ENCODE peak calls at places on chromosome 16, in five cellular contexts. I, H, K, S and L are unnamed samples.

GRCh38 chr16:68762996-68763756 is 26.1 kb downstream of the CDH1 start:
- DNase-seq in H (no peak), S (peak; percentile 15), K (peak; percentile 87), I (no peak), L (no peak)

GRCh38 chr16:62077998-62078397 is 41.8 kb upstream of the CDH8 start:
- DNase-seq in I (peak; percentile 23), K (peak; percentile 81), H (peak; percentile 0), S (no peak), L (peak; percentile 18)

GRCh38 chr16:27436921-27437650 is 35.1 kb downstream of the IL21R start:
- DNase-seq in H (no peak), S (no peak), K (no peak), I (no peak), L (no peak)

GRCh38 chr16:47904691-47905090 is 251.1 kb downstream of the ABCC12 start:
- DNase-seq in K (no peak), I (no peak), S (no peak), H (no peak), L (no peak)

GRCh38 chr16:72429566-72430160 is 257.7 kb upstream of the PMFBP1 start:
- DNase-seq in I (no peak), K (no peak), H (no peak), S (no peak), L (no peak)

GRCh38 chr16:2785101-2785991 is 2.0 kb downstream of the PRSS33 start:
- DNase-seq in K (peak; percentile 56), H (no peak), S (no peak), I (no peak), L (no peak)

GRCh38 chr16:2086136-2086742 is 38.5 kb downstream of the TSC2 start:
- DNase-seq in I (no peak), S (no peak), K (no peak), H (no peak), L (peak; percentile 35)

GRCh38 chr16:86566601-86566965 is at the start of gene FOXC2:
- DNase-seq in S (peak; percentile 96), K (peak; percentile 99), H (peak; percentile 70), I (no peak), L (peak; percentile 94)

GRCh38 chr16:8481810-8482209 is 108.5 kb downstream of the TMEM114 start:
- DNase-seq in H (no peak), I (no peak), S (no peak), K (no peak), L (no peak)

GRCh38 chr16:84532299-84532724 is 27.9 kb upstream of the MEAK7 start:
- DNase-seq in K (peak; percentile 90), S (peak; percentile 96), I (no peak), H (peak; percentile 89), L (peak; percentile 88)

GRCh38 chr16:73047536-73048291 is at the start of gene ZFHX3:
- DNase-seq in H (peak; percentile 33), I (peak; percentile 76), K (peak; percentile 87), S (peak; percentile 55), L (peak; percentile 75)

GRCh38 chr16:86428729-86429472 is 81.4 kb upstream of the FOXF1 start:
- DNase-seq in S (no peak), H (no peak), I (no peak), K (no peak), L (no peak)

GRCh38 chr16:24766057-24766456 is 36.6 kb downstream of the TNRC6A start:
- DNase-seq in I (no peak), H (no peak), S (no peak), K (no peak), L (no peak)

GRCh38 chr16:35431829-35432663 is 1972.6 kb downstream of the TP53TG3F start:
- DNase-seq in H (no peak), S (no peak), I (no peak), K (peak; percentile 25), L (peak; percentile 18)

GRCh38 chr16:85048921-85049562 is 21.4 kb downstream of the KIAA0513 start:
- DNase-seq in I (no peak), K (no peak), S (no peak), H (no peak), L (no peak)

GRCh38 chr16:48596326-48596725 is 13.7 kb downstream of the N4BP1 start:
- DNase-seq in K (no peak), I (no peak), S (no peak), H (no peak), L (no peak)

GRCh38 chr16:85051067-85051709 is 23.6 kb downstream of the KIAA0513 start:
- DNase-seq in K (no peak), S (no peak), H (no peak), I (no peak), L (no peak)

GRCh38 chr16:58025351-58026138 is at the start of gene MMP15:
- DNase-seq in H (peak; percentile 51), S (peak; percentile 54), I (peak; percentile 68), K (peak; percentile 99), L (peak; percentile 71)

GRCh38 chr16:88393034-88393433 is 10.3 kb downstream of the ZNF469 start:
- DNase-seq in K (no peak), H (no peak), I (no peak), S (no peak), L (no peak)

GRCh38 chr16:69116911-69117310 is 11.5 kb downstream of the HAS3 start:
- DNase-seq in S (no peak), K (no peak), I (no peak), H (no peak), L (no peak)

GRCh38 chr16:85557976-85558589 is 55.0 kb upstream of the GSE1 start:
- DNase-seq in H (peak; percentile 71), I (peak; percentile 62), S (no peak), K (peak; percentile 78), L (peak; percentile 47)

GRCh38 chr16:16120382-16121184 is 102.7 kb downstream of the ABCC6 start:
- DNase-seq in H (no peak), S (peak; percentile 48), K (no peak), I (no peak), L (no peak)

GRCh38 chr16:68086336-68086821 is 1.2 kb downstream of the NFATC3 start:
- DNase-seq in S (peak; percentile 44), K (peak; percentile 59), I (peak; percentile 35), H (peak; percentile 67), L (peak; percentile 55)

GRCh38 chr16:88200896-88201185 is 181.9 kb upstream of the ZNF469 start:
- DNase-seq in K (no peak), I (no peak), S (no peak), H (no peak), L (no peak)

GRCh38 chr16:86259499-86259898 is 250.8 kb upstream of the FOXF1 start:
- DNase-seq in S (no peak), K (no peak), H (no peak), I (no peak), L (no peak)

GRCh38 chr16:1884155-1884760 is 12.3 kb upstream of the MEIOB start:
- DNase-seq in H (peak; percentile 45), S (peak; percentile 33), I (peak; percentile 34), K (peak; percentile 54), L (peak; percentile 68)

GRCh38 chr16:21599158-21599993 is at the start of gene METTL9:
- DNase-seq in H (peak; percentile 80), K (peak; percentile 98), I (peak; percentile 89), S (peak; percentile 95), L (peak; percentile 95)
- TF ChIP-seq CTCF in H (no peak), K (no peak), I (no peak), S (no peak), L (no peak)

GRCh38 chr16:4510131-4510530 is 28.4 kb downstream of the CDIP1 start:
- DNase-seq in S (no peak), H (no peak), I (no peak), K (no peak), L (no peak)

GRCh38 chr16:4512473-4512872 is 26.1 kb downstream of the CDIP1 start:
- DNase-seq in K (no peak), S (no peak), I (no peak), H (no peak), L (no peak)

GRCh38 chr16:4510747-4511426 is 27.7 kb downstream of the CDIP1 start:
- DNase-seq in K (no peak), H (no peak), I (no peak), S (no peak), L (no peak)

GRCh38 chr16:4513086-4513860 is 25.3 kb downstream of the CDIP1 start:
- DNase-seq in I (no peak), S (no peak), H (no peak), K (no peak), L (no peak)

GRCh38 chr16:4511441-4512082 is 27.0 kb downstream of the CDIP1 start:
- DNase-seq in I (peak; percentile 44), K (peak; percentile 89), H (peak; percentile 51), S (peak; percentile 54), L (peak; percentile 32)
- TF ChIP-seq CTCF in I (peak; percentile 51), K (peak; percentile 86), H (peak; percentile 72), S (peak; percentile 64), L (peak; percentile 49)

GRCh38 chr16:10987361-10988163 is 43.2 kb downstream of the CLEC16A start:
- DNase-seq in I (no peak), K (no peak), S (no peak), H (no peak), L (no peak)

GRCh38 chr16:10989494-10989893 is 45.1 kb downstream of the CLEC16A start:
- DNase-seq in S (no peak), I (no peak), H (no peak), K (no peak), L (no peak)

GRCh38 chr16:10990378-10990777 is 46.0 kb downstream of the CLEC16A start:
- DNase-seq in S (no peak), K (no peak), I (no peak), H (no peak), L (no peak)

GRCh38 chr16:10988879-10989278 is 44.5 kb downstream of the CLEC16A start:
- DNase-seq in S (no peak), H (no peak), K (no peak), I (no peak), L (no peak)

GRCh38 chr16:10988164-10988803 is 43.9 kb downstream of the CLEC16A start:
- DNase-seq in I (peak; percentile 6), S (no peak), H (no peak), K (peak; percentile 57), L (no peak)
- TF ChIP-seq CTCF in I (peak; percentile 51), S (peak; percentile 45), H (peak; percentile 61), K (peak; percentile 63), L (peak; percentile 27)

GRCh38 chr16:89489040-89489721 is 1.2 kb downstream of the ANKRD11 start:
- DNase-seq in I (peak; percentile 82), K (peak; percentile 94), S (peak; percentile 98), H (peak; percentile 85), L (peak; percentile 91)
- TF ChIP-seq CTCF in I (no peak), K (peak; percentile 41), S (peak; percentile 25), H (no peak), L (peak; percentile 14)